ENCODE peak calls at places on chromosomes 6 and 20, in six cellular contexts. O is hepatocyte, V is GM23248, F is PC-3, Q is GM23338, P is HCT116. M is an unnamed sample.

GRCh38 chr6:39260451-39260850 is 31.2 kb upstream of the KCNK5 start:
- DNase-seq in O (no peak), V (no peak), Q (no peak), P (no peak), F (peak; percentile 11), M (no peak)

GRCh38 chr6:33847078-33847477 is 43.3 kb upstream of the MLN start:
- DNase-seq in O (no peak), P (no peak), F (no peak), Q (no peak), V (no peak), M (no peak)

GRCh38 chr6:131910956-131911355 is 40.2 kb downstream of the CCN2 start:
- DNase-seq in Q (no peak), O (no peak), V (no peak), F (no peak), P (no peak), M (no peak)

GRCh38 chr20:15789083-15789482 is 784.2 kb downstream of the KIF16B start:
- DNase-seq in V (no peak), P (no peak), F (no peak), O (no peak), Q (peak; percentile 59), M (no peak)

GRCh38 chr6:142537612-142538478 is 236.0 kb downstream of the ADGRG6 start:
- DNase-seq in O (no peak), F (peak; percentile 52), V (peak; percentile 70), Q (peak; percentile 76), P (peak; percentile 34), M (no peak)

GRCh38 chr6:156379946-156380707 is 397.1 kb upstream of the ARID1B start:
- DNase-seq in O (peak; percentile 57), V (peak; percentile 38), P (peak; percentile 10), Q (no peak), F (peak; percentile 49), M (no peak)

GRCh38 chr20:34262488-34263288 is 21.5 kb downstream of the ASIP start:
- DNase-seq in V (peak; percentile 65), Q (no peak), P (no peak), F (no peak), O (peak; percentile 31), M (no peak)

GRCh38 chr6:166466178-166467122 is 83.7 kb upstream of the MPC1 start:
- DNase-seq in P (no peak), F (peak; percentile 31), O (peak; percentile 45), Q (no peak), V (peak; percentile 93), M (no peak)

GRCh38 chr20:13453367-13453766 is 185.4 kb downstream of the TASP1 start:
- DNase-seq in Q (no peak), P (no peak), O (no peak), F (peak; percentile 40), V (no peak), M (no peak)

GRCh38 chr6:125533710-125534397 is 215.6 kb upstream of the HEY2 start:
- DNase-seq in Q (peak; percentile 64), O (no peak), V (no peak), F (no peak), P (no peak), M (peak; percentile 71)

GRCh38 chr6:23587582-23587981 is 538.4 kb upstream of the NRSN1 start:
- DNase-seq in F (no peak), V (no peak), Q (no peak), O (no peak), P (no peak), M (no peak)

GRCh38 chr20:1874534-1875168 is 20.6 kb upstream of the SIRPA start:
- DNase-seq in Q (no peak), F (no peak), P (no peak), O (peak; percentile 79), V (no peak), M (no peak)

GRCh38 chr20:46743088-46743487 is 33.6 kb downstream of the SLC2A10 start:
- DNase-seq in P (no peak), O (no peak), Q (peak; percentile 17), F (no peak), V (no peak), M (no peak)

GRCh38 chr6:17892097-17892686 is 95.2 kb downstream of the KIF13A start:
- DNase-seq in O (no peak), V (no peak), P (no peak), F (no peak), Q (no peak), M (no peak)

GRCh38 chr20:24393903-24394302 is 75.5 kb upstream of the SYNDIG1 start:
- DNase-seq in P (no peak), F (no peak), O (no peak), Q (peak; percentile 19), V (no peak), M (no peak)

GRCh38 chr6:37160922-37161778 is 8.8 kb upstream of the PIM1 start:
- DNase-seq in P (no peak), V (peak; percentile 84), O (peak; percentile 32), F (peak; percentile 54), Q (no peak), M (no peak)

GRCh38 chr6:132252113-132252512 is 149.2 kb downstream of the MOXD1 start:
- DNase-seq in P (no peak), V (no peak), Q (peak; percentile 25), O (no peak), F (no peak), M (no peak)

GRCh38 chr6:106273087-106273486 is 52.5 kb downstream of the ATG5 start:
- DNase-seq in V (no peak), F (no peak), O (no peak), P (no peak), Q (no peak), M (no peak)

GRCh38 chr20:1108437-1108920 is 9.9 kb upstream of the PSMF1 start:
- DNase-seq in P (peak; percentile 26), O (peak; percentile 67), F (peak; percentile 64), V (peak; percentile 71), Q (peak; percentile 82), M (peak; percentile 73)

GRCh38 chr6:107658920-107659879 is 164.9 kb downstream of the SCML4 start:
- DNase-seq in P (no peak), Q (no peak), F (peak; percentile 51), V (no peak), O (no peak), M (no peak)

GRCh38 chr6:169085466-169085865 is 168.2 kb downstream of the THBS2 start:
- DNase-seq in O (no peak), V (no peak), Q (no peak), F (no peak), P (no peak), M (no peak)

DNA sequence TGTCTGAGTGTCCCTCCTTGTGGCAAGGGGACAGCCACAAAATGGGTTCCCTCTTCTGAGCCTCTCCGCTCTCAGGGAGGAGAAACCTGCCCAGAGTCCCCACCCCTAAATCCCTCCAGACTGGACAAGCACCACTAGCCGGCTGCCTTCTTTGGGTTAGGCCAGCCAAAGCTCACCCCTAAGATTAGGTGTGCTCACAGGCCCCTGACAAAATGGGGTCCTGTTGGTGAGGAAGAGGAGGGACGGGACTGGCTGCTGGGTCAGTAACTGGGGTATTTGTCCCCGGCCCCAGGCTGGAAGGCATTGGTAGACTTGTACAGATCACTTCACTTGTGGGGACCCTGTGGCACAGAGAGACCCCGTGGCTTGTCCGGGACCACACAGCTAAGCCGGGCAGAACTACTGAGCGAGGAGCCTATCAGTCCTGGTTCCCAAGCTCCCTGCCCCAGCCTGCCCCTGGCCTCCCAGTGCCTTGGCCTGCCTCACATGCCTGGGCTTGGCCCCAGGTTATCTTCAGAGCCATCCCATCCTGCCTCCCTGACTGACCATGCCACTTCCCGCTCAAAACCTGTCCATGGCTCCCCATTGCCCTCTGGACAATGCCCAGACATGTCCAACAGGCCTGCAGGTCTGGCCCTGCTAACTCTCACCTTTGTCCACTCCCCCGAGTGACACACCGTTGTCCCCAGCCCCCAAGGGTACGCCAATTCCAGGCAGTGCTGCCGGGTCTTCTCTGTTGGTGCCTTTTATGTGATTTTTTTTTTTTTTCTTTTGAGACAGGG is 10.5 kb upstream of the AVP start:
- DNase-seq in O (no peak), P (no peak), V (no peak), Q (no peak), F (no peak), M (no peak)
- TF ChIP-seq EZH2 in O (no peak), P (no peak), V (no peak), Q (no peak), F (no peak), M (no peak)

GRCh38 chr6:29974901-29975560 is 32.7 kb downstream of the HLA-A start:
- DNase-seq in Q (peak; percentile 51), F (no peak), P (no peak), O (no peak), V (no peak), M (peak; percentile 42)

GRCh38 chr6:29975561-29975907 is 33.2 kb downstream of the HLA-A start:
- DNase-seq in P (no peak), F (no peak), Q (no peak), O (no peak), V (no peak), M (peak; percentile 49)

GRCh38 chr6:29976588-29977424 is 34.5 kb downstream of the HLA-A start:
- DNase-seq in O (peak; percentile 87), V (peak; percentile 92), F (peak; percentile 80), P (peak; percentile 57), Q (peak; percentile 85), M (peak; percentile 79)

GRCh38 chr6:29977425-29977727 is 35.0 kb downstream of the HLA-A start:
- DNase-seq in F (no peak), O (no peak), Q (no peak), P (no peak), V (no peak), M (no peak)

DNA sequence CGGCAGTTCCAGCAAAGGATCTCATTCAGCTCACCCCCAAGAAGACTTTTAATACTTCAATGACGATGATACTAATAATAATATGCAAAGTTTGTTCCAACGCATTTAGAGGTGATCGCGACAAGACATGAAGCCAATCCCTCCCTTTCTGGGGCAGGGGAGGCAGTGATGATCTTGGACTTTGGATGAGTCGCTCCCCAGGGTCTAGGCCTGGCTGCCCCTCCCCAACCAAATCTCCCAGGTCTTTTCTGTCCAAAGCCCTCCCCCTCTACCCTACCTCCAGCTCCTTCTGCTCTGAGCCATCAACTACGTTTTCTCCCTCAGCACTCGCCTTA is 33.9 kb downstream of the HLA-A start:
- DNase-seq in F (no peak), O (no peak), Q (no peak), V (no peak), P (no peak), M (no peak)
- H2AFZ ChIP-seq in F (peak overlapping the region; percentile 86), O (peak overlapping the region; percentile 19), Q (no peak overlapping the region), V (peak overlapping the region; percentile 95), P (no peak overlapping the region), M (no peak overlapping the region)

GRCh38 chr6:49269190-49269589 is 193.9 kb downstream of the MMUT start:
- DNase-seq in Q (no peak), P (no peak), V (peak; percentile 63), F (peak; percentile 72), O (no peak), M (no peak)

GRCh38 chr6:49264909-49265308 is 198.1 kb downstream of the MMUT start:
- DNase-seq in P (no peak), O (no peak), V (no peak), F (no peak), Q (no peak), M (no peak)

GRCh38 chr6:49264496-49264895 is 198.6 kb downstream of the MMUT start:
- DNase-seq in F (no peak), Q (no peak), O (no peak), P (no peak), V (no peak), M (no peak)
- TF ChIP-seq EZH2phosphoT487 in F (no peak), Q (no peak), O (no peak), P (no peak), V (no peak), M (no peak)

DNA sequence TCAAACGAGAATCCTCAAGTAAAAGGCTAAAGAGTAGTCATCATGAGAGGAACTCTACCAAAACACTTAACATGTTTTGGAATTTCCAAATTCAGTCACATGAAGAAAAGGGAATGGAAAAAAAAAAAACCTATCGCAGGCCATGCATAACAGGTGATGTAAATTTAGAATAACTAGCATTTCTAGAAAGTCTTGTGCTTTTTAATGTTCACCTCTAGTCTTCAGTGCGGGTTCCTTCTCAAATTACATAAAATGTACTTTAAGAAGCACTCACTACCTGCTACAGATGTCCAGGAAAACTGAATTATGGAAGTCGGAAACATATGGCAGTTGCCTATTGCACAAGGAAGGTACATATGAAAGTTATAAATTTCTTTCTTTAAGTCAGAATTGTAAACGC is 6.1 kb upstream of the TBX18 start:
- DNase-seq in V (no peak), Q (no peak), F (no peak), P (no peak), O (no peak), M (no peak)
- TF ChIP-seq EZH2 in V (no peak), Q (peak; percentile 65), F (no peak), P (no peak), O (no peak), M (no peak)